ENCODE peak calls at places on chromosomes 5 and 9, in five cellular contexts. C is uterus, A is IMR-90, S is thoracic aorta, E is left ventricle myocardium inferior. G is an unnamed sample. For H3K4me1, the result is how much of the 10 kb centered on the place peaks cover.

GRCh38 chr5:27465140-27465539 is 426.8 kb upstream of the CDH9 start:
- DNase-seq in C (no peak), S (no peak), A (no peak), E (no peak), G (no peak)

GRCh38 chr9:89883401-89884341 is 278.9 kb downstream of the GADD45G start:
- DNase-seq in E (no peak), A (no peak), S (no peak), C (no peak), G (peak)

GRCh38 chr5:9035346-9035745 is 510.5 kb downstream of the SEMA5A start:
- DNase-seq in A (no peak), E (no peak), C (no peak), S (no peak), G (no peak)

GRCh38 chr5:77312411-77312810 is 101.9 kb downstream of the PDE8B start:
- DNase-seq in S (no peak), C (no peak), E (no peak), A (peak), G (no peak)

GRCh38 chr5:50889790-50890189 is 223.4 kb downstream of the PARP8 start:
- DNase-seq in C (no peak), E (no peak), A (no peak), S (no peak), G (no peak)

GRCh38 chr5:173330856-173331206 is 2.6 kb upstream of the STC2 start:
- DNase-seq in A (no peak), C (no peak), S (no peak), E (no peak), G (no peak)

GRCh38 chr5:61649231-61649630 is 317.2 kb downstream of the ZSWIM6 start:
- DNase-seq in A (no peak), S (no peak), E (no peak), C (no peak), G (no peak)

GRCh38 chr9:108784998-108785397 is 70.8 kb downstream of the ACTL7B start:
- DNase-seq in A (no peak), C (no peak), S (peak), E (no peak), G (peak)

GRCh38 chr5:173884402-173885053 is 3.6 kb upstream of the CPEB4 start:
- DNase-seq in S (no peak), E (no peak), C (no peak), A (no peak), G (no peak)

DNA sequence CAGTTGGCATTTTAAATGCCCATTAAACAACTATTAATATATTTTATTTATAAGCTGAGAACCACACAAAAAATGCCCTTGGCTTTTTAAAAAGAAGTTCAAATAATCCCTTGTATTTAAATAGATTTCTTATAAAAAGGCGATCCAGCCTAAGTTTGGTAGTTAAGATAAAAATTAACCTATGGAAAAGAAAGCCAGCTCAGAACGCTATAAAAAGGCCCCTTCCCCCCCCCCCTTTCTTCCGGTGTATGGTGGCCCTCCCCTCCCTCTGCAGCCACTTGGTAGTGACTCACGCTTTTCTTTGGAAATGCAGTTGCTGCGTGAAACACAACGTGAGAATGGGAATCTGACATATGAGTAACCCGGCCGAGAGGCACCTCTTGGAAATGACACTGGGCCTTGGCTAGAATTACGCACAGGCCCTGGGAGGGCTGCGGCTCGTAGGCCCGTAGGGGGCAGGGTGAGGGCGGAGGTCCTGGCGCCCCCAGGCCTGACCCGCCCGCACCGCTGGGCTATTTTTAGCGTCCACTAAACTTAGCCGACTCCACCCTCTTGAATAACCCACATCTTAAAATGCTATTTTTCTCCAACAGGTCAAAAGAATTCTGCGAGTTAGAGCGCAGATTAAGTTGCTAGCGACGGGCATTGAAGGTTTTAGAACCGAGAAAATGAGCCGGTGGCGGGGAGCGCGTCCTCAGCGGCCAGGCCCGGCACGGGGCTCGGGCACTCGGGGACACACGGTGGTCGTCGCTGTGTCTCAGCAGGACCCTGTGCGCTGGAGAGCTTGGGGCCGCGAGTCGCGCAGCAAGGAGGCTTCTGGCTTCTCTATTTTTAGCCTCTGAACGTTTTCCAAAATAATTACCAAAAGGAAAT is 168.7 kb downstream of the AUH start:
- DNase-seq in S (peak), E (peak), A (peak), C (peak), G (peak)
- TF ChIP-seq CTCF in S (no peak), E (peak), A (no peak), C (peak), G (peak)

GRCh38 chr5:57185301-57185700 is 11.4 kb downstream of the GPBP1 start:
- DNase-seq in S (no peak), C (no peak), E (no peak), A (no peak), G (no peak)
- H3K4me1 ChIP-seq in S (half or more), C (under half), E (half or more), A (under half), G (half or more)

GRCh38 chr5:122978068-122978467 is 58.5 kb downstream of the PPIC start:
- DNase-seq in E (no peak), A (no peak), C (no peak), S (no peak), G (no peak)

GRCh38 chr5:122981846-122982245 is 54.7 kb downstream of the PPIC start:
- DNase-seq in A (no peak), E (no peak), C (no peak), S (no peak), G (no peak)

GRCh38 chr5:122972877-122973276 is 63.6 kb downstream of the PPIC start:
- DNase-seq in C (no peak), S (no peak), E (no peak), A (peak), G (no peak)

GRCh38 chr5:122978644-122979297 is 57.8 kb downstream of the PPIC start:
- DNase-seq in S (no peak), A (no peak), E (no peak), C (no peak), G (no peak)

DNA sequence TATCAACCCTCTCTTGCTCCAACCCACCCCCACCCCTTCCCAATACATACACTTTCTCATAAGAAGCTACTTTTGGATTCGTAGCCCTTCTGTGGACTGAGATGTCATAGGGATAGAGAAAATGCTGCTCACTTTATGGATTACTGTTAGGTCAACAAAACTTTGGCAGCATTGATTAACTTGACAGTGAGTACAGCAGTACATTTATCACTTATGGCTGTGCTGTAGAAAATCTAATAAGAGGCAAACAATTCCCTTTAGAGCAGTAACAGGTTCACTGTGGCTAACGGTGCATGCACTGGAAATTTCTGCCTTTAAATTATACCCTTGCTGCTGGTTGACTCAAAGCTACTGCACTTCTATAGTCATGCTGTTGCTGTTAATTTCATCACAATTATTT is 59.2 kb downstream of the PPIC start:
- DNase-seq in S (no peak), E (no peak), A (no peak), C (no peak), G (no peak)
- H3K27ac ChIP-seq in S (no peak), E (no peak), A (no peak), C (no peak), G (no peak)

GRCh38 chr5:36768450-36768849 is 108.1 kb upstream of the NIPBL start:
- DNase-seq in E (no peak), C (no peak), A (no peak), S (no peak), G (no peak)
- TF ChIP-seq CTCF in E (no peak), C (no peak), A (no peak), S (no peak), G (no peak)

GRCh38 chr5:6757414-6757969 is 44.3 kb downstream of the TENT4A start:
- DNase-seq in C (no peak), A (no peak), S (no peak), E (no peak), G (no peak)
- H3K4me1 ChIP-seq in C (under half), A (under half), S (under half), E (under half), G (under half)

GRCh38 chr5:15300141-15300540 is 199.8 kb upstream of the FBXL7 start:
- DNase-seq in A (no peak), E (no peak), S (no peak), C (no peak), G (no peak)
- H3K27ac ChIP-seq in A (no peak), E (no peak), S (no peak), C (no peak), G (no peak)